ENCODE peak calls at places on chromosome 14, in six cellular contexts. S is IMR-90, H is HepG2, W is A549, V is SK-N-SH, Z is H1. E is an unnamed sample.

GRCh38 chr14:75630695-75631452 is 29.8 kb downstream of the ERG28 start:
- DNase-seq in W (no peak), S (no peak), H (no peak), Z (peak), V (no peak), E (no peak)

GRCh38 chr14:64074961-64075619 is 219.1 kb downstream of the ESR2 start:
- DNase-seq in Z (no peak), V (no peak), W (peak), S (peak), H (no peak), E (no peak)

GRCh38 chr14:20469890-20470858 is 968 bp downstream of the PNP start:
- DNase-seq in W (peak), H (peak), S (peak), V (peak), Z (no peak), E (no peak)

GRCh38 chr14:94613720-94614644 is 1.8 kb downstream of the SERPINA3 start:
- DNase-seq in V (no peak), Z (no peak), H (no peak), W (no peak), S (no peak), E (no peak)

GRCh38 chr14:105071326-105071725 is 6.1 kb upstream of the GPR132 start:
- DNase-seq in H (no peak), V (no peak), Z (no peak), W (no peak), S (no peak), E (no peak)

GRCh38 chr14:43172899-43173548 is 1334.1 kb downstream of the FSCB start:
- DNase-seq in H (peak), Z (no peak), V (no peak), W (no peak), S (no peak), E (no peak)

GRCh38 chr14:74682169-74682952 is 30.5 kb downstream of the AREL1 start:
- DNase-seq in Z (no peak), H (peak), W (no peak), V (no peak), S (no peak), E (no peak)

GRCh38 chr14:26286806-26287205 is 311.0 kb downstream of the NOVA1 start:
- DNase-seq in S (peak), W (no peak), H (no peak), V (no peak), Z (no peak), E (no peak)

GRCh38 chr14:102442241-102443211 is 67.0 kb downstream of the ANKRD9 start:
- DNase-seq in Z (no peak), H (peak), V (no peak), W (no peak), S (peak), E (no peak)

GRCh38 chr14:67371247-67372148 is 11.4 kb downstream of the EIF2S1 start:
- DNase-seq in Z (no peak), W (no peak), H (no peak), V (no peak), S (no peak), E (no peak)
- TF ChIP-seq RFX5 in Z (no peak), W (no peak), H (no peak), V (no peak), S (no peak), E (no peak)

GRCh38 chr14:33709711-33710110 is 241.2 kb downstream of the EGLN3 start:
- DNase-seq in S (no peak), W (no peak), V (no peak), H (no peak), Z (no peak), E (no peak)

GRCh38 chr14:33715223-33715528 is 235.7 kb downstream of the EGLN3 start:
- DNase-seq in H (no peak), V (no peak), Z (no peak), S (no peak), W (no peak), E (no peak)

GRCh38 chr14:33709286-33709685 is 241.6 kb downstream of the EGLN3 start:
- DNase-seq in V (no peak), H (no peak), W (no peak), S (no peak), Z (no peak), E (no peak)

GRCh38 chr14:33714527-33715222 is 236.2 kb downstream of the EGLN3 start:
- DNase-seq in V (peak), Z (no peak), W (no peak), H (no peak), S (no peak), E (no peak)

DNA sequence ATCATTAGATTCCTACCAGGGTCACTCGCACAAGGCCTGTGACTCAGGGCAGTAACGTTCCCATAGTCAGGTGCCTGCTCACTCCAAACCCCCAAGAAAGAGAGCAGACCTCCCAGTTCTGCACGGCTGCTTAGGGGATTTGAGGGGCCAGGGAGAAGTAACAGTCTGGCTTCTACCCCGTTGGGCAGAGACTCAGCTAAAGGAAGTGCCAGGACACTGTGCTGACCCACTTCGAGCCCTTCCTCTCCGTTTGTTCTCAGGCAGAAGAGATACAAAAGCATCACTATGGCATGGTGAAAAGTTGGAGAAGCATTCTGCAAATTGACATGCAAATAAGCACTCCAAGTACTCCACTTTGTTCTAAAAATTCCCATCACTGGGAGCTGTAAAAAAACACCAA is 239.1 kb downstream of the EGLN3 start:
- DNase-seq in W (no peak), H (no peak), Z (no peak), V (no peak), S (no peak), E (no peak)
- TF ChIP-seq USF2 in W (no peak), H (no peak), Z (no peak), V (no peak), S (no peak), E (no peak)

DNA sequence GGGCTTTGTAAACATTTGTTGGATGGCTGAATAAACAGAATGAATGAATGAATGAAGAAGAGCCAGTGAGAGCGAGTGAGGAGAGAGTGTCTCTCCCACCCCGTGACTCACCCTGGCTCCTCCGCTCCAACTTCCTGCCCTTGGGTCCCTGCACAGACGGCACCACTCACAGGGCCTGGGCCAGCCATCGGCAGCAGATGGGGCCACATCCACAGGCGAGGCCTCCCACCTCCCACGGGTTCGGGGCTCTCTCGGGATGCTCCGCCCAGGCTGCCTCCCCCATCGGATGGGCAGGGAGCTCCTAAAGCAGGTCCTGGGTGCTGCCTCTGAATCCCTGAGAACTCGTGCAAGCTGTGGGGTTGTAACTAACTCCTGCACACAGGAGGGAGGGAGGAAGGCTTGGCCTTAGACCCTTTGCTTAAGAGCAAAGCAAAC is 41.3 kb downstream of the CCNK start:
- DNase-seq in V (no peak), W (peak), S (peak), Z (no peak), H (no peak), E (no peak)
- TF ChIP-seq RFX5 in V (no peak), W (no peak), S (no peak), Z (no peak), H (no peak), E (no peak)

GRCh38 chr14:21529515-21529914 is 3.4 kb upstream of the SALL2 start:
- DNase-seq in H (no peak), W (no peak), S (no peak), V (no peak), Z (no peak), E (no peak)
- TF ChIP-seq USF2 in H (no peak), W (no peak), S (no peak), V (no peak), Z (no peak), E (no peak)

GRCh38 chr14:24609667-24610344 is at the start of gene GZMH:
- DNase-seq in V (no peak), S (no peak), Z (no peak), H (no peak), W (no peak), E (no peak)

GRCh38 chr14:24607635-24608492 is 1.6 kb downstream of the GZMH start:
- DNase-seq in V (no peak), H (no peak), Z (no peak), S (no peak), W (no peak), E (no peak)

GRCh38 chr14:24607081-24607480 is 2.4 kb downstream of the GZMH start:
- DNase-seq in S (no peak), Z (no peak), H (no peak), V (no peak), W (no peak), E (no peak)

DNA sequence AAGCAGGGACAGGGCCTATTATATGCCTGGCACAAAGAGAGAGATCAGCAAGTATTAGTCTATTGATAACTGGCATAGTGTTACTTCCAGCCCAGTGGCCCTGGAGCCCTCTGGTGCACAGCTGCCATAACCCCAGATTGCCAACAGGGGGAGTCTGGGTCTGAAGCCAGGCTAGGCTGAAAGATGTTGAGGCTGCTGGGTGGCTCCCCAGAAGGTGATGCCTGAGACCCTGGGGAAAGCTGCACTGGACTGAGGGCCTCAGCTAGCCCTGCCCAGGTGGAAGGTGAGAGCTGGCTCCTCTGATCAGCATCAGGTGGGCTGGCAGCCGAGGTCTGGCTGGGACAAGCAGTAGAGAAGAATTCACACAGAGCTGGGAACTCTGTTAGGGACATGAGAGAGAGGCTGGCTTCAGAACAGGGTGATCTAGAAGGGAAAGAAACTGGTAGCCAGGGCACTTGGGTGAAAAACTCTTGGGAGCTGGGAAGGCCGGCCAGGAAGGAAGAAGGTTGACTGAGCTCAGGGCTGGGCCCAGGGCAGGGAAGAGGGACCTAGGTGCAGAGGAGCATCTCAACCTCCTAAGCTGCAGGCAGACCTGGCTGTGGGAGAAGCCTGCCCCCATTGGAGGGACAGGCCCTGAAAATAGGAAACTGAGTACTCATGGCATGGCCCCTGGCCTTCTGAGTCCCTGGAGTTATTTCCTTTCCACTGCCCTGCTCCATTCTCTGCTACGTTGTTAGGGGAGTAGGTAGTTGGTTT is 3.9 kb downstream of the GZMH start:
- DNase-seq in S (no peak), H (peak), V (peak), Z (peak), W (peak), E (no peak)
- TF ChIP-seq RFX5 in S (no peak), H (no peak), V (no peak), Z (no peak), W (no peak), E (no peak)

GRCh38 chr14:54570651-54571415 is 3.9 kb downstream of the SAMD4A start:
- DNase-seq in V (no peak), H (no peak), W (no peak), S (peak), Z (no peak), E (no peak)
- TF ChIP-seq USF2 in V (no peak), H (no peak), W (no peak), S (no peak), Z (no peak), E (no peak)

GRCh38 chr14:95679995-95680735 is 6.1 kb upstream of the TCL1B start:
- DNase-seq in S (no peak), H (peak), V (no peak), Z (no peak), W (no peak), E (no peak)

GRCh38 chr14:95686935-95687334 is 709 bp downstream of the TCL1B start:
- DNase-seq in V (no peak), H (no peak), Z (no peak), W (no peak), S (no peak), E (no peak)

GRCh38 chr14:95681153-95681552 is 5.1 kb upstream of the TCL1B start:
- DNase-seq in Z (no peak), H (no peak), S (no peak), V (no peak), W (no peak), E (no peak)

GRCh38 chr14:95685978-95686922 is at the start of gene TCL1B:
- DNase-seq in S (no peak), W (no peak), H (no peak), V (peak), Z (no peak), E (no peak)

DNA sequence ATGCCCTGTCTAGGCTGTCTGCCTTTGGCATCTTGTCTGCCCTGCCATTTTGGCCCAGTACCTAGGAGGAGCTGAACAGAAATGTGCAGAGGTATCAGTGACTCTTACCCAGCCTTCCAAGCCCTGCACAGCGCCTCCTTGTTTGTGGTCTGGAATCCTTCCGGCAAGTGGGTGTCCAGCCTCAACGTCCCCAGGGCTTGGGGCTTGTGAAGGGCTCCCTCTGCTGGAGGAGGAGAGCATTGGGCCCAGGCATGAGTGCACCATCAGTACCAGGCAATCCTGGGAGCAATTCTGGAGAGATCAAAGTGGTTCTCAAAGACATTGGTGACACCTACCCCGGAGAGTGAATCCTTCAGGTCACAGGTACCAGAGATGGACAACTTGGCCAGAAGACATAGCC is 2.4 kb upstream of the TCL1B start:
- DNase-seq in Z (no peak), S (no peak), V (no peak), H (peak), W (peak), E (no peak)
- TF ChIP-seq RFX5 in Z (no peak), S (no peak), V (no peak), H (no peak), W (no peak), E (no peak)

GRCh38 chr14:37864128-37864527 is 268.7 kb downstream of the TTC6 start:
- DNase-seq in S (no peak), Z (no peak), W (no peak), H (no peak), V (no peak), E (no peak)

GRCh38 chr14:37862263-37862662 is 266.8 kb downstream of the TTC6 start:
- DNase-seq in V (no peak), H (no peak), W (no peak), Z (no peak), S (no peak), E (no peak)

GRCh38 chr14:37869633-37870032 is 274.2 kb downstream of the TTC6 start:
- DNase-seq in H (no peak), W (no peak), Z (no peak), S (no peak), V (no peak), E (no peak)

GRCh38 chr14:37865719-37866549 is 270.5 kb downstream of the TTC6 start:
- DNase-seq in V (no peak), S (no peak), W (no peak), H (peak), Z (no peak), E (no peak)

DNA sequence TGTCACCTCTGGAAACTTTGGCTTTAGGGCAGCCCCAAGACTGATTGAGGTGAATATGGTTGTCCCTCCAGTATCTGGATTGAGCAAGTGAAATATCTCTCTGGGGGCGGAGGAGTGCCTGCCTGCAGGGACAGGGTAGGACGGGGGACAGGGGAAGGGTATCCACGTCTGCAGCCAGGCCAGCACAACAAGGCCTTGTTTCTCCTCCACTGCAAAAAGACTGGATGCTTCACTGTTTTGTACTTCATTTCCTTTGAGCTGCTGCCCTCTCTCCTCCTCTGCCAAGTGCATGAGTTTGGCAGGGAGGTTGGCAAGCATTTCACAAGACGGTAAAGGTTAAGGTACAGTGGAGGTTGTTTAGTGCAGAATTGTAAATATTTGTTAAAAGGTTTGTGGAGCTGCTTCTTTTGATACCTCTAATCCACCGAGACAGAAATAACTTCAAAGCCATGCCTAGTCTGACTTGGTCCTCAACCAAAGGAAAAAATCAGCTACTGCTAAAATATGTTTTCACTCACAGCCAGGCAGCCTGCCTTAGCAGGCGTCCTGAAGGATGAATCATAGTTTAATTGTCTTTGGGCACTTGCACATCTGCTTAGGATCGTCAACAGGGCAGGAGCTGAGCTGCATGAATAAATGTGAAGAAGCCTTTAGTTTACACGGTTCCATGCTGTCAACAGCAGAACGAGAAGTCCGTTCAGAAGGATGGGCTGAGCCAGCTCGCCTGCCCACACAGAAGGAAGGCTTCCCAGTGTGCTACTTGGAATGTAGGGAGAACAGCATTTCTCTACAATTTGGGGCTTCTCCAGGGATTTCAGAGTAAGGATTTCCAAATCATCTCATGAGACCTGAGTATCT is 269.7 kb downstream of the TTC6 start:
- DNase-seq in V (no peak), W (no peak), Z (no peak), S (peak), H (peak), E (no peak)
- TF ChIP-seq USF2 in V (no peak), W (no peak), Z (no peak), S (no peak), H (no peak), E (no peak)

E was measured in GM12878.